ENCODE peak calls at places on chromosomes 3 and 15, in six cellular contexts. One of them, this sample, is unnamed.

GRCh38 chr3:13581485-13582365 is 32.8 kb downstream of the FBLN2 start:
- DNase-seq in activated naive CD4-positive, alpha-beta T cell treated with anti-CD3 and anti-CD28 coated beads, Interleukin-2, amount 50 U/mL, for 16 hours: no peak
- DNase-seq in amniotic epithelial cell: peak
- DNase-seq in HS-5: no peak
- DNase-seq in amniotic stem cell: no peak
- DNase-seq in GM04504: no peak
- DNase-seq in this sample: peak

GRCh38 chr3:131756405-131756804 is 253.6 kb upstream of the MRPL3 start:
- DNase-seq in amniotic epithelial cell: no peak
- DNase-seq in amniotic stem cell: no peak
- DNase-seq in HS-5: no peak
- DNase-seq in activated naive CD4-positive, alpha-beta T cell treated with anti-CD3 and anti-CD28 coated beads, Interleukin-2, amount 50 U/mL, for 16 hours: no peak
- DNase-seq in GM04504: no peak
- DNase-seq in this sample: no peak

GRCh38 chr15:52528465-52529288 is at the start of gene MYO5A:
- DNase-seq in HS-5: peak
- DNase-seq in amniotic epithelial cell: peak
- DNase-seq in amniotic stem cell: peak
- DNase-seq in activated naive CD4-positive, alpha-beta T cell treated with anti-CD3 and anti-CD28 coated beads, Interleukin-2, amount 50 U/mL, for 16 hours: peak
- DNase-seq in GM04504: peak
- DNase-seq in this sample: peak

GRCh38 chr3:164004205-164004604 is 1074.1 kb downstream of the SI start:
- DNase-seq in GM04504: no peak
- DNase-seq in HS-5: no peak
- DNase-seq in amniotic stem cell: no peak
- DNase-seq in amniotic epithelial cell: no peak
- DNase-seq in activated naive CD4-positive, alpha-beta T cell treated with anti-CD3 and anti-CD28 coated beads, Interleukin-2, amount 50 U/mL, for 16 hours: no peak
- DNase-seq in this sample: peak

GRCh38 chr3:72633101-72633500 is 215.1 kb downstream of the SHQ1 start:
- DNase-seq in amniotic epithelial cell: no peak
- DNase-seq in amniotic stem cell: no peak
- DNase-seq in GM04504: peak
- DNase-seq in HS-5: peak
- DNase-seq in activated naive CD4-positive, alpha-beta T cell treated with anti-CD3 and anti-CD28 coated beads, Interleukin-2, amount 50 U/mL, for 16 hours: no peak
- DNase-seq in this sample: no peak

GRCh38 chr3:152682477-152682876 is 152.5 kb upstream of the P2RY1 start:
- DNase-seq in activated naive CD4-positive, alpha-beta T cell treated with anti-CD3 and anti-CD28 coated beads, Interleukin-2, amount 50 U/mL, for 16 hours: no peak
- DNase-seq in amniotic epithelial cell: no peak
- DNase-seq in HS-5: no peak
- DNase-seq in amniotic stem cell: no peak
- DNase-seq in GM04504: no peak
- DNase-seq in this sample: no peak

GRCh38 chr3:88059380-88060160 is 515 bp downstream of the ZNF654 start:
- DNase-seq in activated naive CD4-positive, alpha-beta T cell treated with anti-CD3 and anti-CD28 coated beads, Interleukin-2, amount 50 U/mL, for 16 hours: no peak
- DNase-seq in GM04504: no peak
- DNase-seq in amniotic stem cell: no peak
- DNase-seq in HS-5: no peak
- DNase-seq in amniotic epithelial cell: peak
- DNase-seq in this sample: peak

GRCh38 chr3:194760740-194761139 is 75.1 kb downstream of the FAM43A start:
- DNase-seq in HS-5: no peak
- DNase-seq in activated naive CD4-positive, alpha-beta T cell treated with anti-CD3 and anti-CD28 coated beads, Interleukin-2, amount 50 U/mL, for 16 hours: no peak
- DNase-seq in GM04504: no peak
- DNase-seq in amniotic epithelial cell: peak
- DNase-seq in amniotic stem cell: no peak
- DNase-seq in this sample: no peak

GRCh38 chr3:42544492-42545283 is 37.1 kb downstream of the SEC22C start:
- DNase-seq in amniotic stem cell: no peak
- DNase-seq in amniotic epithelial cell: no peak
- DNase-seq in GM04504: no peak
- DNase-seq in activated naive CD4-positive, alpha-beta T cell treated with anti-CD3 and anti-CD28 coated beads, Interleukin-2, amount 50 U/mL, for 16 hours: no peak
- DNase-seq in HS-5: no peak
- DNase-seq in this sample: no peak

GRCh38 chr3:188635258-188636038 is 481.5 kb downstream of the LPP start:
- DNase-seq in amniotic stem cell: no peak
- DNase-seq in GM04504: no peak
- DNase-seq in activated naive CD4-positive, alpha-beta T cell treated with anti-CD3 and anti-CD28 coated beads, Interleukin-2, amount 50 U/mL, for 16 hours: no peak
- DNase-seq in amniotic epithelial cell: peak
- DNase-seq in HS-5: no peak
- DNase-seq in this sample: no peak

GRCh38 chr3:46715507-46716175 is 2.0 kb downstream of the PRSS50 start:
- DNase-seq in HS-5: no peak
- DNase-seq in GM04504: no peak
- DNase-seq in amniotic epithelial cell: no peak
- DNase-seq in activated naive CD4-positive, alpha-beta T cell treated with anti-CD3 and anti-CD28 coated beads, Interleukin-2, amount 50 U/mL, for 16 hours: no peak
- DNase-seq in amniotic stem cell: no peak
- DNase-seq in this sample: peak

GRCh38 chr3:37480003-37480402 is 305.6 kb upstream of the LRRFIP2 start:
- DNase-seq in activated naive CD4-positive, alpha-beta T cell treated with anti-CD3 and anti-CD28 coated beads, Interleukin-2, amount 50 U/mL, for 16 hours: no peak
- DNase-seq in amniotic stem cell: no peak
- DNase-seq in GM04504: no peak
- DNase-seq in amniotic epithelial cell: no peak
- DNase-seq in HS-5: no peak
- DNase-seq in this sample: no peak

GRCh38 chr3:31116651-31117050 is 222.2 kb upstream of the GADL1 start:
- DNase-seq in GM04504: no peak
- DNase-seq in amniotic epithelial cell: peak
- DNase-seq in activated naive CD4-positive, alpha-beta T cell treated with anti-CD3 and anti-CD28 coated beads, Interleukin-2, amount 50 U/mL, for 16 hours: no peak
- DNase-seq in HS-5: no peak
- DNase-seq in amniotic stem cell: no peak
- DNase-seq in this sample: no peak

GRCh38 chr15:51619331-51620033 is 3.1 kb downstream of the DMXL2 start:
- DNase-seq in amniotic epithelial cell: no peak
- DNase-seq in activated naive CD4-positive, alpha-beta T cell treated with anti-CD3 and anti-CD28 coated beads, Interleukin-2, amount 50 U/mL, for 16 hours: no peak
- DNase-seq in HS-5: no peak
- DNase-seq in amniotic stem cell: no peak
- DNase-seq in GM04504: no peak
- DNase-seq in this sample: no peak

GRCh38 chr3:119401502-119402440 is 61.6 kb downstream of the TMEM39A start:
- DNase-seq in amniotic stem cell: no peak
- DNase-seq in amniotic epithelial cell: no peak
- DNase-seq in HS-5: no peak
- DNase-seq in activated naive CD4-positive, alpha-beta T cell treated with anti-CD3 and anti-CD28 coated beads, Interleukin-2, amount 50 U/mL, for 16 hours: no peak
- DNase-seq in GM04504: no peak
- DNase-seq in this sample: no peak

GRCh38 chr15:58260186-58260910 is 122.2 kb downstream of the AQP9 start:
- DNase-seq in HS-5: no peak
- DNase-seq in GM04504: no peak
- DNase-seq in amniotic stem cell: no peak
- DNase-seq in activated naive CD4-positive, alpha-beta T cell treated with anti-CD3 and anti-CD28 coated beads, Interleukin-2, amount 50 U/mL, for 16 hours: no peak
- DNase-seq in amniotic epithelial cell: no peak
- DNase-seq in this sample: no peak

GRCh38 chr3:51099794-51100542 is 285.1 kb upstream of the MANF start:
- DNase-seq in amniotic stem cell: peak
- DNase-seq in activated naive CD4-positive, alpha-beta T cell treated with anti-CD3 and anti-CD28 coated beads, Interleukin-2, amount 50 U/mL, for 16 hours: no peak
- DNase-seq in amniotic epithelial cell: peak
- DNase-seq in GM04504: peak
- DNase-seq in HS-5: peak
- DNase-seq in this sample: peak

GRCh38 chr3:42827654-42828053 is 18.4 kb downstream of the ACKR2 start:
- DNase-seq in GM04504: no peak
- DNase-seq in HS-5: no peak
- DNase-seq in amniotic epithelial cell: peak
- DNase-seq in amniotic stem cell: no peak
- DNase-seq in activated naive CD4-positive, alpha-beta T cell treated with anti-CD3 and anti-CD28 coated beads, Interleukin-2, amount 50 U/mL, for 16 hours: no peak
- DNase-seq in this sample: no peak

GRCh38 chr3:129525341-129525968 is 3.0 kb upstream of the RHO start:
- DNase-seq in GM04504: no peak
- DNase-seq in amniotic stem cell: peak
- DNase-seq in activated naive CD4-positive, alpha-beta T cell treated with anti-CD3 and anti-CD28 coated beads, Interleukin-2, amount 50 U/mL, for 16 hours: no peak
- DNase-seq in amniotic epithelial cell: peak
- DNase-seq in HS-5: no peak
- DNase-seq in this sample: no peak

GRCh38 chr3:125240496-125240895 is 27.9 kb upstream of the SLC12A8 start:
- DNase-seq in activated naive CD4-positive, alpha-beta T cell treated with anti-CD3 and anti-CD28 coated beads, Interleukin-2, amount 50 U/mL, for 16 hours: no peak
- DNase-seq in HS-5: no peak
- DNase-seq in amniotic stem cell: no peak
- DNase-seq in amniotic epithelial cell: peak
- DNase-seq in GM04504: peak
- DNase-seq in this sample: no peak

GRCh38 chr3:104438761-104439160 is 927.9 kb upstream of the ALCAM start:
- DNase-seq in HS-5: no peak
- DNase-seq in amniotic stem cell: no peak
- DNase-seq in GM04504: no peak
- DNase-seq in activated naive CD4-positive, alpha-beta T cell treated with anti-CD3 and anti-CD28 coated beads, Interleukin-2, amount 50 U/mL, for 16 hours: no peak
- DNase-seq in amniotic epithelial cell: peak
- DNase-seq in this sample: no peak

GRCh38 chr3:31919528-31919927 is 61.5 kb downstream of the OSBPL10 start:
- DNase-seq in amniotic stem cell: no peak
- DNase-seq in HS-5: no peak
- DNase-seq in amniotic epithelial cell: no peak
- DNase-seq in GM04504: no peak
- DNase-seq in activated naive CD4-positive, alpha-beta T cell treated with anti-CD3 and anti-CD28 coated beads, Interleukin-2, amount 50 U/mL, for 16 hours: no peak
- DNase-seq in this sample: no peak

GRCh38 chr15:41072013-41072412 is 44.1 kb downstream of the INO80 start:
- DNase-seq in GM04504: no peak
- DNase-seq in HS-5: no peak
- DNase-seq in amniotic epithelial cell: no peak
- DNase-seq in activated naive CD4-positive, alpha-beta T cell treated with anti-CD3 and anti-CD28 coated beads, Interleukin-2, amount 50 U/mL, for 16 hours: no peak
- DNase-seq in amniotic stem cell: no peak
- DNase-seq in this sample: no peak

GRCh38 chr3:121914081-121914998 is 20.1 kb downstream of the SLC15A2 start:
- DNase-seq in HS-5: no peak
- DNase-seq in amniotic stem cell: no peak
- DNase-seq in GM04504: no peak
- DNase-seq in activated naive CD4-positive, alpha-beta T cell treated with anti-CD3 and anti-CD28 coated beads, Interleukin-2, amount 50 U/mL, for 16 hours: no peak
- DNase-seq in amniotic epithelial cell: peak
- DNase-seq in this sample: no peak

GRCh38 chr3:195182470-195182795 is 88.5 kb downstream of the XXYLT1 start:
- DNase-seq in amniotic epithelial cell: peak
- DNase-seq in HS-5: no peak
- DNase-seq in amniotic stem cell: no peak
- DNase-seq in GM04504: peak
- DNase-seq in activated naive CD4-positive, alpha-beta T cell treated with anti-CD3 and anti-CD28 coated beads, Interleukin-2, amount 50 U/mL, for 16 hours: no peak
- DNase-seq in this sample: peak

GRCh38 chr15:47997170-47997569 is 123.6 kb upstream of the SLC24A5 start:
- DNase-seq in activated naive CD4-positive, alpha-beta T cell treated with anti-CD3 and anti-CD28 coated beads, Interleukin-2, amount 50 U/mL, for 16 hours: no peak
- DNase-seq in amniotic stem cell: no peak
- DNase-seq in GM04504: no peak
- DNase-seq in HS-5: no peak
- DNase-seq in amniotic epithelial cell: no peak
- DNase-seq in this sample: no peak

GRCh38 chr3:6282920-6283319 is 578.0 kb upstream of the GRM7 start:
- DNase-seq in activated naive CD4-positive, alpha-beta T cell treated with anti-CD3 and anti-CD28 coated beads, Interleukin-2, amount 50 U/mL, for 16 hours: no peak
- DNase-seq in GM04504: no peak
- DNase-seq in amniotic epithelial cell: no peak
- DNase-seq in HS-5: no peak
- DNase-seq in amniotic stem cell: no peak
- DNase-seq in this sample: no peak

GRCh38 chr15:95887666-95888480 is 442.6 kb upstream of the NR2F2 start:
- DNase-seq in amniotic stem cell: no peak
- DNase-seq in GM04504: no peak
- DNase-seq in activated naive CD4-positive, alpha-beta T cell treated with anti-CD3 and anti-CD28 coated beads, Interleukin-2, amount 50 U/mL, for 16 hours: no peak
- DNase-seq in HS-5: no peak
- DNase-seq in amniotic epithelial cell: peak
- DNase-seq in this sample: no peak

This sample was measured in testis.